ENCODE peak calls at places on chromosomes 4 and X, in ten cellular contexts. D, S, T, K, Y, U, A, C, J and X are unnamed samples.
A peak's percentile ranks its signal among the peaks of the same experiment; 100 is the strongest.

GRCh38 chr4:7055990-7056325 is 11.9 kb downstream of the GRPEL1 start:
- DNase-seq in Y (no peak), K (no peak), A (no peak), U (no peak), J (peak; percentile 74), S (no peak), T (no peak), D (no peak), C (peak; percentile 56), X (no peak)

GRCh38 chr4:122625156-122625555 is 4.3 kb upstream of the IL21 start:
- DNase-seq in A (no peak), Y (no peak), K (no peak), T (no peak), J (no peak), C (no peak), D (no peak), S (no peak), U (no peak), X (no peak)

GRCh38 chrX:85109235-85109634 is 105.6 kb downstream of the APOOL start:
- DNase-seq in K (no peak), J (no peak), T (peak; percentile 12), U (no peak), C (no peak), S (peak; percentile 35), D (peak; percentile 48), Y (peak; percentile 62), A (peak; percentile 56), X (no peak)

GRCh38 chr4:167171928-167172327 is 62.4 kb downstream of the SPOCK3 start:
- DNase-seq in S (no peak), A (no peak), C (no peak), Y (no peak), T (no peak), J (no peak), U (no peak), K (no peak), D (no peak), X (no peak)

GRCh38 chr4:144621681-144622080 is 24.3 kb upstream of the HHIP start:
- DNase-seq in S (no peak), D (no peak), A (no peak), C (no peak), J (no peak), Y (no peak), T (no peak), K (no peak), U (no peak), X (no peak)

GRCh38 chrX:134933911-134934310 is 56.9 kb upstream of the SMIM10 start:
- DNase-seq in A (no peak), C (no peak), S (no peak), T (no peak), K (no peak), J (no peak), U (no peak), Y (no peak), D (no peak), X (no peak)

GRCh38 chrX:46929439-46930018 is 17.3 kb downstream of the JADE3 start:
- DNase-seq in C (no peak), K (no peak), Y (no peak), A (no peak), U (no peak), J (no peak), S (no peak), D (no peak), T (no peak), X (no peak)

GRCh38 chrX:290476-291166 is 9.4 kb downstream of the PLCXD1 start:
- DNase-seq in D (no peak), T (no peak), C (peak; percentile 66), J (peak; percentile 70), A (no peak), S (no peak), U (no peak), K (no peak), Y (no peak), X (no peak)

GRCh38 chrX:18542131-18542530 is 116.7 kb downstream of the CDKL5 start:
- DNase-seq in K (no peak), U (no peak), T (no peak), D (no peak), S (no peak), A (no peak), C (no peak), J (no peak), Y (no peak), X (no peak)

GRCh38 chrX:35919536-35920309 is at the start of gene CFAP47:
- DNase-seq in Y (peak; percentile 78), C (no peak), U (no peak), J (peak; percentile 63), A (peak; percentile 50), K (peak; percentile 7), S (no peak), T (no peak), D (peak; percentile 25), X (peak; percentile 2)

GRCh38 chr4:69823481-69824186 is 36.3 kb downstream of the SULT1E1 start:
- DNase-seq in U (no peak), D (peak; percentile 5), S (peak; percentile 18), T (peak; percentile 98), Y (peak; percentile 62), A (no peak), J (peak; percentile 73), K (no peak), C (no peak), X (peak; percentile 76)

GRCh38 chrX:50643525-50644137 is 170.4 kb downstream of the SHROOM4 start:
- DNase-seq in D (no peak), S (no peak), J (no peak), U (no peak), Y (no peak), T (no peak), K (no peak), A (no peak), C (no peak), X (no peak)

GRCh38 chrX:129954804-129955203 is 27.6 kb upstream of the BCORL1 start:
- DNase-seq in S (no peak), J (no peak), A (no peak), K (no peak), D (no peak), U (no peak), Y (no peak), C (no peak), T (no peak), X (no peak)

GRCh38 chr4:124711469-124712416 is 789 bp downstream of the ANKRD50 start:
- DNase-seq in Y (peak; percentile 86), A (peak; percentile 80), S (peak; percentile 41), K (peak; percentile 57), T (peak; percentile 41), D (peak; percentile 88), C (peak; percentile 73), U (no peak), J (no peak), X (no peak)

GRCh38 chrX:130197464-130197863 is 25.7 kb downstream of the RAB33A start:
- DNase-seq in J (no peak), S (no peak), Y (no peak), A (no peak), U (no peak), C (no peak), T (no peak), K (peak; percentile 36), D (no peak), X (no peak)

DNA sequence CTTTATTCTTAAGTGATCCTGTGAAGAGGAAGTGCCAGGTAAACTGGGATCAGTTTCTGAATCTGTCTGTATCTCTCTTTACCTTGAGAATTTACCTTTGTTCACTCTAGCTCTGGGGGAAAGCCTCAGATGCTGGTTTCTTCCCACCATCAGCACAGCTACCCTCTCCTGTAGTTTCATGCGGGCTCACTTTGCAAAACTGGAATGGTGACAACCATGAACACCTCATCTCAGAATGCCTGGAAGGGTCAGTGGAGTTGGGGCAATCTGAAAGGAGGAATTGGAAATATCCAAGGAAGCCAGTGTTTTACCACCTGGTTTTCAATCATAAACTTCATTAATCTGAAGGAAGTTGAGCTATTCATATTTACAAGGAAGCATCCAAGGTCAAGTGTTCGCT is 30.8 kb upstream of the DCX start:
- DNase-seq in T (no peak), C (no peak), K (no peak), J (no peak), A (no peak), D (no peak), U (no peak), S (no peak), Y (no peak), X (no peak)
- TF ChIP-seq POLR2AphosphoS5 in T (no peak), C (no peak), K (no peak), J (no peak), A (no peak), D (no peak), U (no peak), S (no peak), Y (no peak), X (no peak)

DNA sequence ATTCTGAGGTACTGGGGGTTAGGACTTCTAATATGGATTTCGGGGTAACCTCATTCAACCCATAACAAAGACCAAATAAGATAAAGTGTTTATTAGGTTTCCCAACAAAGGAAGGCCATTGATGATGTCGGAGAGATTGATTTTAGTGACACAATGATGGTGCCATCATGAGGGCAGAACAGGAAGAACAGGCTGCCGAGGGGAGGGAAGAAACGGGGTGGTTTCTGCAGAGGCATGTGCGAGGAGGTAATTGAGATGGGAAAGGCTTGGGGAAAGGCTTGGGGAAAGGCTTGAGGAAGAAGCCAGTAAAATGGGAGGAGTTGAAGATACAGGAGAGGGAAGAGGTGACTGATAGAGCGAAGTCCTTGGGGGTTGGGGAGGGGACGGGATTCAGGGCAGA is 6.2 kb downstream of the HPSE start:
- DNase-seq in T (no peak), U (no peak), D (no peak), C (no peak), K (no peak), S (no peak), A (peak; percentile 49), J (no peak), Y (peak; percentile 79), X (no peak)
- H3K4me1 ChIP-seq in T (peaks cover 5% of the 10 kb centered on the region), U (no peaks in the 10 kb centered on the region), D (no peaks in the 10 kb centered on the region), C (no peaks in the 10 kb centered on the region), K (no peaks in the 10 kb centered on the region), S (no peaks in the 10 kb centered on the region), A (no peaks in the 10 kb centered on the region), J (no peaks in the 10 kb centered on the region), Y (no peaks in the 10 kb centered on the region), X (no peaks in the 10 kb centered on the region)

DNA sequence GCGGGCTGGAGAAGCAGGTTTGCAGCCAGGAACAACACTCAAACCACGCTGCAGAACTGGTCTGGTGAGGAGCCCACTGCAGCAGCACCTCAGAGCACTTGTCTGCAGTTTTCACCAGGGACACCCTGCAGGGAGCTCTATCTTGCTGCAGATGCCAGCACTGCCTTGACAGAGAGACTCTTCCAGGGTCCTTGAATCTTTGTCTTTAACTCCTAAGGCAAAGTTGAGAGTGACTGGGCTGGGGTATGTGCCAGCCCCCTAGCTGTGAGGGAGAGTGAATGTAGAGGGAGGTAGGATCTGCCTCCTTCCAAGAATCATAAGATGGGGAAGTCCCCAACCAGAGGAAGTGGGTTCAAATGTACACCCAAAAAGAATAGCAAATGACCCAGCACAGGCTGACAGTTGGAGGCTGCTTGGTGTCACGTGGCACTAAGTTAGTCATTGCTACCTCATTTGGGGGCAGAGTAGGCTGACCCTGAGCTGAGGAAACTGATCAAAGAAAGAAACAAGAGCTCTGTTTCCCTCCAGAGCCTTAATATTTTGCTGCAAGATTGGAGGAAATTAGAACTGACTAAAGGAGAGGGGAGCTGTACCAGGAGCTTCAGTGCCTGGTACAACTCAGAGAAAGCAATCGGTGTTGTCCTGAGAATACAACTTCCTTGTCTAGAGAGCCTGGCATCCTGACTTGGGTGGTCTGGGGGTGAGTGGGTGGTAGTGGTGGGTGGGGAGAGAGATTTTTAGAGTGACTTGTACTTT is 28.2 kb upstream of the HUWE1 start:
- DNase-seq in K (peak; percentile 62), A (no peak), T (no peak), J (no peak), U (peak; percentile 89), Y (peak; percentile 15), D (no peak), C (no peak), S (peak; percentile 4), X (peak; percentile 70)
- TF ChIP-seq POLR2AphosphoS5 in K (peak; percentile 21), A (no peak), T (no peak), J (no peak), U (peak; percentile 73), Y (no peak), D (no peak), C (no peak), S (no peak), X (no peak)

GRCh38 chr4:76987153-76987562 is 37.6 kb downstream of the SEPTIN11 start:
- DNase-seq in T (no peak), S (no peak), K (no peak), Y (peak; percentile 69), C (peak; percentile 80), J (no peak), A (no peak), U (no peak), D (no peak), X (no peak)
- H3K4me1 ChIP-seq in T (peaks cover 19% of the 10 kb centered on the region), S (no peaks in the 10 kb centered on the region), K (no peaks in the 10 kb centered on the region), Y (peaks cover 39% of the 10 kb centered on the region), C (peaks cover 27% of the 10 kb centered on the region), J (peaks cover 18% of the 10 kb centered on the region), A (no peaks in the 10 kb centered on the region), U (peaks cover 48% of the 10 kb centered on the region), D (peaks cover 58% of the 10 kb centered on the region), X (peaks cover 27% of the 10 kb centered on the region)